ENCODE peak calls at places on chromosomes 5 and 9, in eight cellular contexts. One of them, this sample, is unnamed.

GRCh38 chr9:15295761-15296405 is 11.1 kb downstream of the TTC39B start:
- DNase-seq in uterus: no peak
- DNase-seq in B cell: peak; percentile 37
- DNase-seq in renal cortical epithelial cell: peak; percentile 92
- DNase-seq in GM20000: peak; percentile 52
- DNase-seq in AML-193: peak; percentile 29
- DNase-seq in LoVo: peak; percentile 40
- DNase-seq in aorta: peak; percentile 61
- DNase-seq in this sample: peak; percentile 88

GRCh38 chr9:111393971-111394370 is 63.9 kb upstream of the OR2K2 start:
- DNase-seq in uterus: no peak
- DNase-seq in B cell: no peak
- DNase-seq in renal cortical epithelial cell: no peak
- DNase-seq in GM20000: no peak
- DNase-seq in AML-193: no peak
- DNase-seq in LoVo: no peak
- DNase-seq in aorta: no peak
- DNase-seq in this sample: no peak

GRCh38 chr5:181243521-181244307 is at the start of gene RACK1:
- DNase-seq in uterus: peak; percentile 86
- DNase-seq in B cell: peak; percentile 90
- DNase-seq in renal cortical epithelial cell: peak; percentile 77
- DNase-seq in GM20000: peak; percentile 91
- DNase-seq in AML-193: no peak
- DNase-seq in LoVo: peak; percentile 90
- DNase-seq in aorta: peak; percentile 96
- DNase-seq in this sample: peak; percentile 94

GRCh38 chr5:168422431-168422830 is 63.8 kb upstream of the RARS1 start:
- DNase-seq in uterus: no peak
- DNase-seq in B cell: no peak
- DNase-seq in renal cortical epithelial cell: peak; percentile 31
- DNase-seq in GM20000: no peak
- DNase-seq in AML-193: no peak
- DNase-seq in LoVo: no peak
- DNase-seq in aorta: no peak
- DNase-seq in this sample: no peak

GRCh38 chr5:67166460-67166871 is 30.1 kb downstream of the CD180 start:
- DNase-seq in uterus: no peak
- DNase-seq in B cell: peak; percentile 46
- DNase-seq in renal cortical epithelial cell: no peak
- DNase-seq in GM20000: peak; percentile 40
- DNase-seq in AML-193: no peak
- DNase-seq in LoVo: no peak
- DNase-seq in aorta: peak; percentile 81
- DNase-seq in this sample: no peak

GRCh38 chr5:80852331-80853245 is 107.6 kb upstream of the RASGRF2 start:
- DNase-seq in uterus: no peak
- DNase-seq in B cell: no peak
- DNase-seq in renal cortical epithelial cell: no peak
- DNase-seq in GM20000: no peak
- DNase-seq in AML-193: no peak
- DNase-seq in LoVo: no peak
- DNase-seq in aorta: no peak
- DNase-seq in this sample: no peak

GRCh38 chr9:10443805-10444204 is 169.0 kb downstream of the PTPRD start:
- DNase-seq in uterus: no peak
- DNase-seq in B cell: no peak
- DNase-seq in renal cortical epithelial cell: no peak
- DNase-seq in GM20000: no peak
- DNase-seq in AML-193: no peak
- DNase-seq in LoVo: no peak
- DNase-seq in aorta: no peak
- DNase-seq in this sample: no peak

GRCh38 chr9:133526721-133527321 is 2.1 kb upstream of the MYMK start:
- DNase-seq in uterus: no peak
- DNase-seq in B cell: no peak
- DNase-seq in renal cortical epithelial cell: no peak
- DNase-seq in GM20000: no peak
- DNase-seq in AML-193: no peak
- DNase-seq in LoVo: no peak
- DNase-seq in aorta: no peak
- DNase-seq in this sample: peak; percentile 23